ENCODE peak calls at places on chromosome X, in seven cellular contexts. F is breast epithelium, S is sigmoid colon, B is K562, C is GM12878, Y is transverse colon, J is suprapubic skin. N is an unnamed sample. For H3K4me1, the result is how much of the 10 kb centered on the place peaks cover.

GRCh38 chrX:153556767-153557166 is 39.3 kb downstream of the ATP2B3 start:
- DNase-seq in S (no peak), C (no peak), F (no peak), J (no peak), B (no peak), Y (no peak), N (no peak)

GRCh38 chrX:54818221-54818620 is 10.7 kb downstream of the MAGED2 start:
- DNase-seq in J (no peak), B (no peak), F (no peak), Y (no peak), S (no peak), C (no peak), N (no peak)

GRCh38 chrX:39018526-39018925 is 217.3 kb downstream of the MID1IP1 start:
- DNase-seq in S (no peak), J (no peak), F (no peak), B (no peak), C (no peak), Y (no peak), N (no peak)

GRCh38 chrX:133610056-133610455 is 194.8 kb upstream of the GPC4 start:
- DNase-seq in S (no peak), J (no peak), B (no peak), F (no peak), C (no peak), Y (no peak), N (no peak)

GRCh38 chrX:134669378-134670098 is 11.3 kb upstream of the PLAC1 start:
- DNase-seq in B (no peak), Y (peak), S (peak), J (no peak), C (no peak), F (no peak), N (peak)

GRCh38 chrX:69045616-69046345 is 119.5 kb downstream of the PJA1 start:
- DNase-seq in F (no peak), J (no peak), S (no peak), B (no peak), C (no peak), Y (no peak), N (no peak)

GRCh38 chrX:20028588-20028987 is 37.7 kb upstream of the BCLAF3 start:
- DNase-seq in C (no peak), J (no peak), F (no peak), Y (no peak), S (no peak), B (no peak), N (no peak)

GRCh38 chrX:65420154-65420553 is 114.4 kb downstream of the LAS1L start:
- DNase-seq in F (no peak), B (no peak), Y (no peak), C (no peak), J (no peak), S (no peak), N (no peak)

GRCh38 chrX:19198448-19198847 is 76.2 kb upstream of the ADGRG2 start:
- DNase-seq in J (no peak), F (no peak), Y (no peak), B (no peak), S (no peak), C (no peak), N (no peak)

GRCh38 chrX:39201305-39201990 is 400.2 kb downstream of the MID1IP1 start:
- DNase-seq in S (no peak), J (no peak), Y (no peak), B (peak), F (no peak), C (no peak), N (no peak)

GRCh38 chrX:47625365-47625764 is 4.4 kb downstream of the CFP start:
- DNase-seq in F (no peak), S (no peak), Y (no peak), J (no peak), B (no peak), C (no peak), N (no peak)

GRCh38 chrX:13051529-13052172 is 7.2 kb upstream of the FAM9C start:
- DNase-seq in J (no peak), S (no peak), C (peak), Y (no peak), B (no peak), F (no peak), N (peak)

GRCh38 chrX:134173541-134174272 is 63.3 kb upstream of the CCDC160 start:
- DNase-seq in C (no peak), F (no peak), S (no peak), J (no peak), Y (no peak), B (no peak), N (no peak)

GRCh38 chrX:108121291-108121690 is 29.7 kb downstream of the ATG4A start:
- DNase-seq in J (no peak), C (no peak), F (no peak), S (no peak), Y (no peak), B (no peak), N (no peak)

GRCh38 chrX:27917713-27918500 is 63.3 kb downstream of the DCAF8L1 start:
- DNase-seq in Y (no peak), J (no peak), S (no peak), B (no peak), C (no peak), F (no peak), N (no peak)
- TF ChIP-seq POLR2AphosphoS5 in Y (no peak), J (no peak), S (no peak), B (no peak), C (no peak), F (no peak), N (no peak)

GRCh38 chrX:129736491-129736890 is 2.3 kb upstream of the XPNPEP2 start:
- DNase-seq in S (peak), F (no peak), B (no peak), J (no peak), C (no peak), Y (no peak), N (no peak)
- H3K4me1 ChIP-seq in S (under half), F (under half), B (under half), J (under half), C (under half), Y (under half), N (under half)

GRCh38 chrX:129961180-129962083 is 21.0 kb upstream of the BCORL1 start:
- DNase-seq in B (peak), J (peak), Y (peak), F (peak), S (peak), C (peak), N (no peak)
- TF ChIP-seq POLR2AphosphoS5 in B (peak), J (no peak), Y (peak), F (no peak), S (no peak), C (peak), N (no peak)

GRCh38 chrX:100319716-100320115 is 90.4 kb downstream of the PCDH19 start:
- DNase-seq in S (no peak), Y (no peak), J (no peak), B (no peak), C (no peak), F (no peak), N (no peak)
- H3K4me1 ChIP-seq in S (under half), Y (under half), J (under half), B (under half), C (under half), F (under half), N (under half)

GRCh38 chrX:71216446-71216845 is 6.6 kb upstream of the GJB1 start:
- DNase-seq in J (no peak), F (no peak), S (no peak), B (no peak), C (no peak), Y (peak), N (no peak)

GRCh38 chrX:71214152-71214551 is 8.9 kb upstream of the GJB1 start:
- DNase-seq in C (no peak), S (no peak), F (no peak), Y (no peak), B (no peak), J (no peak), N (no peak)

GRCh38 chrX:71212536-71212935 is 10.5 kb upstream of the GJB1 start:
- DNase-seq in J (no peak), S (no peak), F (no peak), Y (no peak), B (no peak), C (no peak), N (no peak)

GRCh38 chrX:71215335-71215912 is 7.6 kb upstream of the GJB1 start:
- DNase-seq in Y (no peak), C (no peak), S (no peak), F (no peak), J (no peak), B (no peak), N (no peak)

GRCh38 chrX:71214604-71215334 is 8.3 kb upstream of the GJB1 start:
- DNase-seq in J (no peak), Y (peak), S (no peak), B (no peak), F (no peak), C (no peak), N (no peak)
- TF ChIP-seq POLR2AphosphoS5 in J (no peak), Y (peak), S (no peak), B (no peak), F (no peak), C (no peak), N (no peak)